ENCODE peak calls at places on chromosome 5, in five cellular contexts. One of them, this sample, is unnamed. For H3K36me3, the result is how much of the 10 kb centered on the place peaks cover.

GRCh38 chr5:6849569-6849968 is 136.3 kb downstream of the TENT4A start:
- DNase-seq in body of pancreas: no peak
- DNase-seq in cardiac muscle cell: no peak
- DNase-seq in H7: no peak
- DNase-seq in aorta: no peak
- DNase-seq in this sample: no peak

GRCh38 chr5:116442095-116442534 is 132.5 kb downstream of the SEMA6A start:
- DNase-seq in body of pancreas: peak
- DNase-seq in cardiac muscle cell: no peak
- DNase-seq in H7: no peak
- DNase-seq in aorta: no peak
- DNase-seq in this sample: no peak

GRCh38 chr5:89981871-89982773 is 427.4 kb downstream of the CETN3 start:
- DNase-seq in body of pancreas: no peak
- DNase-seq in cardiac muscle cell: no peak
- DNase-seq in H7: no peak
- DNase-seq in aorta: no peak
- DNase-seq in this sample: no peak

GRCh38 chr5:128491291-128491690 is 46.8 kb downstream of the FBN2 start:
- DNase-seq in body of pancreas: no peak
- DNase-seq in cardiac muscle cell: no peak
- DNase-seq in H7: no peak
- DNase-seq in aorta: no peak
- DNase-seq in this sample: no peak

GRCh38 chr5:131328536-131329186 is 64.8 kb downstream of the CDC42SE2 start:
- DNase-seq in body of pancreas: no peak
- DNase-seq in cardiac muscle cell: no peak
- DNase-seq in H7: no peak
- DNase-seq in aorta: no peak
- DNase-seq in this sample: no peak

GRCh38 chr5:123223906-123224305 is 134.9 kb downstream of the PRDM6 start:
- DNase-seq in body of pancreas: no peak
- DNase-seq in cardiac muscle cell: no peak
- DNase-seq in H7: no peak
- DNase-seq in aorta: no peak
- DNase-seq in this sample: no peak

GRCh38 chr5:83570916-83571315 is 99.4 kb downstream of the VCAN start:
- DNase-seq in body of pancreas: no peak
- DNase-seq in cardiac muscle cell: no peak
- DNase-seq in H7: no peak
- DNase-seq in aorta: no peak
- DNase-seq in this sample: no peak

GRCh38 chr5:62886603-62887315 is 308.1 kb downstream of the LRRC70 start:
- DNase-seq in body of pancreas: no peak
- DNase-seq in cardiac muscle cell: peak
- DNase-seq in H7: no peak
- DNase-seq in aorta: no peak
- DNase-seq in this sample: no peak

GRCh38 chr5:168991311-168991710 is 309.6 kb downstream of the SLIT3 start:
- DNase-seq in body of pancreas: no peak
- DNase-seq in cardiac muscle cell: no peak
- DNase-seq in H7: peak
- DNase-seq in aorta: no peak
- DNase-seq in this sample: no peak

GRCh38 chr5:157802747-157803146 is 56.2 kb downstream of the CLINT1 start:
- DNase-seq in body of pancreas: no peak
- DNase-seq in cardiac muscle cell: no peak
- DNase-seq in H7: no peak
- DNase-seq in aorta: no peak
- DNase-seq in this sample: no peak
- H3K36me3 ChIP-seq in body of pancreas: under half
- H3K36me3 ChIP-seq in cardiac muscle cell: under half
- H3K36me3 ChIP-seq in H7: under half
- H3K36me3 ChIP-seq in aorta: under half
- H3K36me3 ChIP-seq in this sample: half or more

GRCh38 chr5:180495292-180495691 is 1.1 kb downstream of the CNOT6 start:
- DNase-seq in body of pancreas: no peak
- DNase-seq in cardiac muscle cell: no peak
- DNase-seq in H7: no peak
- DNase-seq in aorta: peak
- DNase-seq in this sample: no peak

GRCh38 chr5:180499684-180500083 is 5.5 kb downstream of the CNOT6 start:
- DNase-seq in body of pancreas: no peak
- DNase-seq in cardiac muscle cell: no peak
- DNase-seq in H7: no peak
- DNase-seq in aorta: no peak
- DNase-seq in this sample: no peak

GRCh38 chr5:180494510-180495181 is 467 bp downstream of the CNOT6 start:
- DNase-seq in body of pancreas: peak
- DNase-seq in cardiac muscle cell: peak
- DNase-seq in H7: peak
- DNase-seq in aorta: peak
- DNase-seq in this sample: peak

GRCh38 chr5:180495991-180496741 is 2.0 kb downstream of the CNOT6 start:
- DNase-seq in body of pancreas: no peak
- DNase-seq in cardiac muscle cell: no peak
- DNase-seq in H7: no peak
- DNase-seq in aorta: peak
- DNase-seq in this sample: peak

DNA sequence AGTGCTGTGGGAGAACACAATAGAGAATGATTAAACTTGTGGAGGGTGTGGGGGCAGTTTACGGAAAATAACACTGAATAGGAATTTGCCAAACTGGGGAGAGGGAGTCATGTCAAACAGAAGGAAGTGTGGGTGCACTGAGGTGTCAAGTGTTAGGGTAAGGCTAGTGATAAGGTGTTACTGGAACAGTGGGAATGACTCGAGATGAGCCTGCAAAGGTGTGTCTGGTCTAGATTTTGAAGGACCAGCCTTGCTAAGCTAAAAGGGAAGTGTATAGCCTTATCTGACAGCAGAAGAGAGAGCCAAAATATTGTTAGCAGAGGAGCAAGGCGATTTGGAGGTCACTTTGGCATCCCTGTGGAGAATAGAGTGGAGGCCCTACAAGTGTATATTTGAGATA is 4.2 kb downstream of the CNOT6 start:
- DNase-seq in body of pancreas: no peak
- DNase-seq in cardiac muscle cell: no peak
- DNase-seq in H7: no peak
- DNase-seq in aorta: no peak
- DNase-seq in this sample: no peak
- H3K36me3 ChIP-seq in body of pancreas: under half
- H3K36me3 ChIP-seq in cardiac muscle cell: under half
- H3K36me3 ChIP-seq in H7: under half
- H3K36me3 ChIP-seq in aorta: under half
- H3K36me3 ChIP-seq in this sample: under half

GRCh38 chr5:33476992-33477391 is 36.2 kb downstream of the TARS1 start:
- DNase-seq in body of pancreas: no peak
- DNase-seq in cardiac muscle cell: no peak
- DNase-seq in H7: no peak
- DNase-seq in aorta: no peak
- DNase-seq in this sample: no peak
- H3K36me3 ChIP-seq in body of pancreas: under half
- H3K36me3 ChIP-seq in cardiac muscle cell: under half
- H3K36me3 ChIP-seq in H7: under half
- H3K36me3 ChIP-seq in aorta: under half
- H3K36me3 ChIP-seq in this sample: under half

DNA sequence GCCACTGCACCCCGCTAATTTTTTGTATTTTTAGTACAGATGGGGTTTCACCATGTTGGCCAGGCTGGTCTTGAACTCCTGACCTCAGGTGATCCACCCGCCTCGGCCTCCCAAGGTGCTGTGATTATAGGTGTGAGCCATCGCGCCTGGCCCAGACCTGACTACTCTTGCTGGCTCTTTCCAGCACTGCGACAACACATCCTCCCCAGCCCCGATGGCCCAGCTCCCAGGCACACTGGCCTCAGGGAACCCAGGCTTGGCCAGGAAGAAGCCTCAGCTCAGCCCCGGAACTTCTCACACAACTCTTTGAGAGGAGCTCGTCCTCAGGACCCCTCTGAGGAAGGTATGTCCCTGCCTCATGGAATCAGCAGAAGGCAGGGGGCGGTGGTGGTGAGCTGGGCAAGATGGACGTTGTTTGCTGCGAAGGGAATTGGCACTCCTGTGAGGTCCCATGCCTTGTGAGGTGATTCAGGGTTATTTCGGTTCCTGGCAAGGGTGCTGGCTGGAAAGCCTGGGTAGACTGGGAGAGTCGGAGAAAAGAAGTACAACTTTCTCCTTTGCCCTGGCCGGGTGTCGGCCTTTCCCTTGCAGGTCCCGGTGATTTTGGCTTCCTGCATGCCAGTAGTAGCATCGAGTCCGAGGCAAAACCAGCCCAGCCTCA is 5.9 kb downstream of the DELE1 start:
- DNase-seq in body of pancreas: no peak
- DNase-seq in cardiac muscle cell: no peak
- DNase-seq in H7: no peak
- DNase-seq in aorta: peak
- DNase-seq in this sample: no peak
- H3K36me3 ChIP-seq in body of pancreas: half or more
- H3K36me3 ChIP-seq in cardiac muscle cell: under half
- H3K36me3 ChIP-seq in H7: half or more
- H3K36me3 ChIP-seq in aorta: under half
- H3K36me3 ChIP-seq in this sample: half or more

GRCh38 chr5:142737169-142737568 is 33.0 kb upstream of the ARHGAP26 start:
- DNase-seq in body of pancreas: no peak
- DNase-seq in cardiac muscle cell: no peak
- DNase-seq in H7: no peak
- DNase-seq in aorta: no peak
- DNase-seq in this sample: no peak

GRCh38 chr5:142740474-142740873 is 29.7 kb upstream of the ARHGAP26 start:
- DNase-seq in body of pancreas: no peak
- DNase-seq in cardiac muscle cell: no peak
- DNase-seq in H7: no peak
- DNase-seq in aorta: no peak
- DNase-seq in this sample: no peak

GRCh38 chr5:142734904-142735190 is 35.3 kb upstream of the ARHGAP26 start:
- DNase-seq in body of pancreas: no peak
- DNase-seq in cardiac muscle cell: no peak
- DNase-seq in H7: no peak
- DNase-seq in aorta: no peak
- DNase-seq in this sample: no peak

GRCh38 chr5:142735323-142736246 is 34.6 kb upstream of the ARHGAP26 start:
- DNase-seq in body of pancreas: no peak
- DNase-seq in cardiac muscle cell: no peak
- DNase-seq in H7: no peak
- DNase-seq in aorta: no peak
- DNase-seq in this sample: no peak

GRCh38 chr5:142736247-142736632 is 33.9 kb upstream of the ARHGAP26 start:
- DNase-seq in body of pancreas: no peak
- DNase-seq in cardiac muscle cell: no peak
- DNase-seq in H7: no peak
- DNase-seq in aorta: no peak
- DNase-seq in this sample: no peak
- H3K36me3 ChIP-seq in body of pancreas: under half
- H3K36me3 ChIP-seq in cardiac muscle cell: under half
- H3K36me3 ChIP-seq in H7: under half
- H3K36me3 ChIP-seq in aorta: under half
- H3K36me3 ChIP-seq in this sample: under half

DNA sequence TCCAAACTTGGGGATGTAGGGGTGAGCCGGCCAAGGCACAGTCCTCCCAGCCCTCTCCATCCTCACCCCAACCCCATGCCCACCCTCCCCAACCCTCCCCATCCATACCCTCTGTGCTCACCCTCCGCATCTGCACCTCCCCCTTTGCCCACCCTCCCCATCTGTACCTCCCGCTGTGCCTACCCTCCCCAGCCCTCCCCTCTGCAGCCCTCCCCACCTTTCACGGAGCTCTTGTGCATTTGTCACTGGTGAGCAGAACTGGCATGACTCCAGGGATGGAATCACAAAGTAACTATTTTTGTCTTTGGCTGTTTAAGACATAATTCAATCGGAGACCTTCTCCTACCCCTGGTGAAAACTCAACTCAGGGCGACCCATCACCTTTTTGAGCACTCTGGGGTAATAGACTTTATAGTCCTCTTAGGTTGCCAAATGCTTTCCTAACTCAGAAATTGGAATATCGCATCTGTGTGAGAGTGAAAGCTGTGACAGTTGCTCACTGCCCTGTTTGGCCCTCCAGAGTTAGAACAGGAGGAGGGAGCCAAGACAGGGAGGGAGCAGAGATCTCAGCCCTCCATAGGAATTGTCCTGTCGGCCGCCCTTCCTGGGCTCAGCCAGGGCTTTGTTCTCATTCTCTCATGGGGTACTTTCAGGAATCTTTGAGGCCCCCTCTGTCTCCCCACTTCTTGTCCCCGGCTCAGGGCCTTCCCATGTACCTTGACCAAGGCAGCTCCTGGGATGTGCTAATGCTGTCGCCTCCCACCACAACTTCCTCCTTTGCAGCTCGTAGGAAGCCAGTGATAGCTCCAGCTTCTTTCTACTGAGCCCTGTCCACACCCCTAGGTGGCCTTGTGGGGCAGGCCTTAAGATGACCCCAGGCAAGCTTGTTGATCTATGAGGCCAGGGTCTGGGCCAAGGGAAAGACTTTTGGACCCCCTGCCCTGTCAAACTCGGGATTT is 36.2 kb downstream of the OTULIN start:
- DNase-seq in body of pancreas: no peak
- DNase-seq in cardiac muscle cell: no peak
- DNase-seq in H7: no peak
- DNase-seq in aorta: no peak
- DNase-seq in this sample: no peak
- H3K36me3 ChIP-seq in body of pancreas: under half
- H3K36me3 ChIP-seq in cardiac muscle cell: under half
- H3K36me3 ChIP-seq in H7: under half
- H3K36me3 ChIP-seq in aorta: under half
- H3K36me3 ChIP-seq in this sample: under half

GRCh38 chr5:72194846-72195245 is 87.6 kb downstream of the MAP1B start:
- DNase-seq in body of pancreas: no peak
- DNase-seq in cardiac muscle cell: no peak
- DNase-seq in H7: no peak
- DNase-seq in aorta: no peak
- DNase-seq in this sample: no peak
- H3K36me3 ChIP-seq in body of pancreas: under half
- H3K36me3 ChIP-seq in cardiac muscle cell: under half
- H3K36me3 ChIP-seq in H7: under half
- H3K36me3 ChIP-seq in aorta: under half
- H3K36me3 ChIP-seq in this sample: under half

GRCh38 chr5:875931-876330 is 16.7 kb downstream of the BRD9 start:
- DNase-seq in body of pancreas: no peak
- DNase-seq in cardiac muscle cell: no peak
- DNase-seq in H7: no peak
- DNase-seq in aorta: peak
- DNase-seq in this sample: no peak

GRCh38 chr5:871596-872298 is 20.9 kb downstream of the BRD9 start:
- DNase-seq in body of pancreas: no peak
- DNase-seq in cardiac muscle cell: no peak
- DNase-seq in H7: no peak
- DNase-seq in aorta: no peak
- DNase-seq in this sample: peak

GRCh38 chr5:872301-872700 is 20.3 kb downstream of the BRD9 start:
- DNase-seq in body of pancreas: no peak
- DNase-seq in cardiac muscle cell: no peak
- DNase-seq in H7: no peak
- DNase-seq in aorta: no peak
- DNase-seq in this sample: no peak

GRCh38 chr5:870973-871372 is 20.2 kb upstream of the ZDHHC11 start:
- DNase-seq in body of pancreas: no peak
- DNase-seq in cardiac muscle cell: no peak
- DNase-seq in H7: no peak
- DNase-seq in aorta: no peak
- DNase-seq in this sample: no peak

GRCh38 chr5:873328-873727 is 19.3 kb downstream of the BRD9 start:
- DNase-seq in body of pancreas: no peak
- DNase-seq in cardiac muscle cell: no peak
- DNase-seq in H7: no peak
- DNase-seq in aorta: no peak
- DNase-seq in this sample: no peak
- H3K36me3 ChIP-seq in body of pancreas: under half
- H3K36me3 ChIP-seq in cardiac muscle cell: half or more
- H3K36me3 ChIP-seq in H7: under half
- H3K36me3 ChIP-seq in aorta: under half
- H3K36me3 ChIP-seq in this sample: half or more